ENCODE peak calls at places on chromosomes 13 and 19, in five cellular contexts. I is adipocyte, T is stomach, H is left lung, X is brain microvascular endothelial cell. A is an unnamed sample.

GRCh38 chr19:52748336-52748950 is 13.6 kb upstream of the ZNF611 start:
- DNase-seq in I (peak; percentile 63), T (no peak), H (no peak), X (no peak), A (peak; percentile 36)

GRCh38 chr13:48976677-48977625 is 1.2 kb downstream of the FNDC3A start:
- DNase-seq in H (no peak), T (no peak), I (peak; percentile 50), X (no peak), A (peak; percentile 61)

GRCh38 chr19:9183000-9183399 is 4.2 kb downstream of the OR7D2 start:
- DNase-seq in X (no peak), T (no peak), H (no peak), I (no peak), A (no peak)

GRCh38 chr13:31538067-31539042 is 201.0 kb upstream of the RXFP2 start:
- DNase-seq in H (no peak), T (peak; percentile 29), I (peak; percentile 69), X (peak; percentile 82), A (no peak)

GRCh38 chr19:35908977-35909683 is 1.0 kb upstream of the TYROBP start:
- DNase-seq in T (peak; percentile 55), I (no peak), X (no peak), H (peak; percentile 96), A (peak; percentile 75)

GRCh38 chr13:23679214-23679613 is 109.0 kb downstream of the TNFRSF19 start:
- DNase-seq in H (no peak), I (no peak), X (peak; percentile 59), T (no peak), A (no peak)

GRCh38 chr19:11860721-11861120 is 12.2 kb downstream of the ZNF439 start:
- DNase-seq in T (no peak), I (no peak), X (no peak), H (no peak), A (no peak)

GRCh38 chr13:33577037-33577436 is 240.9 kb upstream of the RFC3 start:
- DNase-seq in H (no peak), X (no peak), I (peak; percentile 7), T (no peak), A (no peak)

GRCh38 chr19:6161271-6161850 is 25.9 kb downstream of the ACSBG2 start:
- DNase-seq in T (no peak), H (no peak), I (no peak), X (no peak), A (peak; percentile 95)

GRCh38 chr13:41463823-41464602 is 6.7 kb downstream of the RGCC start:
- DNase-seq in T (no peak), H (no peak), I (no peak), X (no peak), A (no peak)

GRCh38 chr19:12751635-12752034 is at the start of gene BEST2:
- DNase-seq in T (no peak), I (no peak), X (no peak), H (no peak), A (no peak)

GRCh38 chr13:80173224-80173623 is 167.7 kb downstream of the SPRY2 start:
- DNase-seq in I (no peak), T (no peak), X (no peak), H (no peak), A (no peak)

GRCh38 chr19:4044927-4045557 is 21.7 kb downstream of the ZBTB7A start:
- DNase-seq in H (peak; percentile 70), I (no peak), X (no peak), T (no peak), A (no peak)

GRCh38 chr13:41970918-41971317 is 10.0 kb upstream of the VWA8 start:
- DNase-seq in X (no peak), H (no peak), I (no peak), T (no peak), A (no peak)

GRCh38 chr19:1087813-1088418 is 7.3 kb downstream of the POLR2E start:
- DNase-seq in H (no peak), X (no peak), T (no peak), I (no peak), A (no peak)

GRCh38 chr19:12284631-12285030 is 10.1 kb downstream of the ZNF44 start:
- DNase-seq in H (no peak), T (no peak), X (no peak), I (no peak), A (no peak)

GRCh38 chr19:56687036-56687435 is 15.5 kb upstream of the ZNF835 start:
- DNase-seq in I (no peak), H (no peak), T (no peak), X (no peak), A (no peak)

GRCh38 chr13:36549771-36550170 is 117.5 kb downstream of the CCNA1 start:
- DNase-seq in T (no peak), X (no peak), I (no peak), H (no peak), A (no peak)

GRCh38 chr19:2126879-2127518 is 24.4 kb downstream of the AP3D1 start:
- DNase-seq in T (no peak), I (no peak), X (no peak), H (no peak), A (no peak)

GRCh38 chr13:49308104-49308875 is 60.6 kb downstream of the CDADC1 start:
- DNase-seq in T (peak; percentile 86), H (peak; percentile 61), X (peak; percentile 22), I (peak; percentile 26), A (no peak)

GRCh38 chr13:105848494-105848893 is 687.0 kb downstream of the EFNB2 start:
- DNase-seq in I (no peak), H (no peak), X (no peak), T (no peak), A (no peak)

GRCh38 chr19:5997371-5997770 is 19.4 kb upstream of the RANBP3 start:
- DNase-seq in T (no peak), H (no peak), X (no peak), I (no peak), A (no peak)

GRCh38 chr13:24130134-24130792 is 30.3 kb upstream of the SPATA13 start:
- DNase-seq in I (no peak), X (no peak), T (no peak), H (no peak), A (peak; percentile 78)

GRCh38 chr13:48094404-48094780 is 512 bp downstream of the MED4 start:
- DNase-seq in I (peak; percentile 54), H (no peak), X (no peak), T (no peak), A (no peak)

GRCh38 chr13:30394798-30395191 is 27.5 kb upstream of the UBE2L5 start:
- DNase-seq in T (no peak), X (no peak), I (peak; percentile 42), H (no peak), A (peak; percentile 57)

GRCh38 chr13:61415749-61416148 is at the start of gene PCDH20:
- DNase-seq in T (no peak), I (no peak), H (no peak), X (no peak), A (no peak)

GRCh38 chr13:71524245-71525002 is 342.6 kb downstream of the DACH1 start:
- DNase-seq in T (no peak), H (no peak), I (no peak), X (no peak), A (no peak)

GRCh38 chr19:42114412-42114811 is 17.8 kb downstream of the POU2F2 start:
- DNase-seq in X (no peak), T (no peak), I (no peak), H (no peak), A (no peak)

GRCh38 chr13:110687736-110688135 is 18.2 kb downstream of the CARS2 start:
- DNase-seq in H (no peak), I (no peak), T (no peak), X (no peak), A (no peak)

GRCh38 chr19:43518051-43518450 is 8.9 kb downstream of the ETHE1 start:
- DNase-seq in X (no peak), T (no peak), I (no peak), H (no peak), A (no peak)

GRCh38 chr19:1340681-1341469 is 42.8 kb upstream of the NDUFS7 start:
- DNase-seq in I (no peak), H (no peak), X (no peak), T (no peak), A (no peak)

GRCh38 chr13:25980255-25980654 is 71.6 kb downstream of the SHISA2 start:
- DNase-seq in I (peak; percentile 32), X (peak; percentile 49), H (no peak), T (no peak), A (peak; percentile 67)

GRCh38 chr13:102911336-102911735 is 65.5 kb downstream of the ERCC5 start:
- DNase-seq in T (no peak), I (no peak), X (no peak), H (no peak), A (no peak)

GRCh38 chr13:33105387-33106005 is 89.3 kb downstream of the KL start:
- DNase-seq in T (no peak), X (no peak), I (no peak), H (no peak), A (no peak)

GRCh38 chr13:112969692-112970338 is 801 bp downstream of the MCF2L start:
- DNase-seq in I (no peak), T (no peak), H (no peak), X (no peak), A (no peak)

GRCh38 chr13:23707674-23708073 is 137.5 kb downstream of the TNFRSF19 start:
- DNase-seq in H (no peak), X (peak; percentile 42), I (peak; percentile 42), T (no peak), A (no peak)

GRCh38 chr19:45306040-45306439 is 16.6 kb downstream of the CKM start:
- DNase-seq in I (peak; percentile 14), T (no peak), H (no peak), X (no peak), A (no peak)
- H3K4me3 ChIP-seq in I (no peak overlapping the region), T (no peak overlapping the region), H (no peak overlapping the region), X (no peak overlapping the region), A (no peak overlapping the region)

GRCh38 chr19:33401683-33402420 is 28.3 kb downstream of the CEBPG start:
- DNase-seq in T (no peak), X (no peak), I (no peak), H (peak; percentile 65), A (no peak)
- H3K4me3 ChIP-seq in T (no peak overlapping the region), X (no peak overlapping the region), I (no peak overlapping the region), H (no peak overlapping the region), A (no peak overlapping the region)

GRCh38 chr19:14496029-14496848 is at the start of gene GIPC1:
- DNase-seq in H (peak; percentile 94), T (peak; percentile 96), X (peak; percentile 97), I (peak; percentile 99), A (peak; percentile 82)

GRCh38 chr19:14495678-14496028 is 274 bp downstream of the GIPC1 start:
- DNase-seq in I (no peak), T (no peak), H (no peak), X (no peak), A (no peak)

GRCh38 chr19:14494910-14495677 is 833 bp downstream of the GIPC1 start:
- DNase-seq in X (no peak), T (no peak), I (no peak), H (no peak), A (no peak)

GRCh38 chr19:14492756-14493337 is 3.1 kb downstream of the GIPC1 start:
- DNase-seq in H (no peak), I (no peak), T (no peak), X (no peak), A (no peak)

GRCh38 chr19:14494451-14494850 is 1.5 kb downstream of the GIPC1 start:
- DNase-seq in T (no peak), X (no peak), H (no peak), I (no peak), A (no peak)
- H3K4me3 ChIP-seq in T (peak overlapping the region; percentile 86), X (peak overlapping the region; percentile 74), H (peak overlapping the region; percentile 87), I (peak overlapping the region; percentile 91), A (no peak overlapping the region)

GRCh38 chr13:101747039-101747438 is 294.6 kb downstream of the ITGBL1 start:
- DNase-seq in X (no peak), I (no peak), H (no peak), T (no peak), A (no peak)
- H3K4me3 ChIP-seq in X (no peak overlapping the region), I (no peak overlapping the region), H (no peak overlapping the region), T (no peak overlapping the region), A (no peak overlapping the region)

A was measured in Jurkat, Clone E6-1.